ENCODE peak calls at places on chromosomes 16 and 17, in ten cellular contexts. One of them, this sample, is unnamed.

GRCh38 chr17:16281351-16281750 is 64.3 kb downstream of the PIGL start:
- DNase-seq in AG09309: no peak
- DNase-seq in HEK293T: no peak
- DNase-seq in GM23248: peak; percentile 57
- DNase-seq in SIG-M5: no peak
- DNase-seq in heart right ventricle: no peak
- DNase-seq in iPS-NIHi11: no peak
- DNase-seq in HAP-1: no peak
- DNase-seq in NCI-H1417: no peak
- DNase-seq in SW 1271: no peak
- DNase-seq in this sample: no peak

GRCh38 chr16:31476305-31477219 is 4.6 kb downstream of the TGFB1I1 start:
- DNase-seq in SW 1271: no peak
- DNase-seq in heart right ventricle: peak; percentile 53
- DNase-seq in NCI-H1417: no peak
- DNase-seq in HEK293T: no peak
- DNase-seq in HAP-1: no peak
- DNase-seq in SIG-M5: no peak
- DNase-seq in GM23248: no peak
- DNase-seq in iPS-NIHi11: peak; percentile 80
- DNase-seq in AG09309: no peak
- DNase-seq in this sample: no peak

GRCh38 chr16:53945996-53946395 is 242.0 kb downstream of the FTO start:
- DNase-seq in heart right ventricle: no peak
- DNase-seq in HEK293T: no peak
- DNase-seq in SW 1271: no peak
- DNase-seq in HAP-1: peak; percentile 37
- DNase-seq in SIG-M5: no peak
- DNase-seq in iPS-NIHi11: peak; percentile 32
- DNase-seq in AG09309: peak; percentile 27
- DNase-seq in NCI-H1417: peak; percentile 11
- DNase-seq in GM23248: peak; percentile 66
- DNase-seq in this sample: no peak

GRCh38 chr17:51748749-51749604 is 409.5 kb downstream of the CA10 start:
- DNase-seq in heart right ventricle: no peak
- DNase-seq in HAP-1: no peak
- DNase-seq in SIG-M5: no peak
- DNase-seq in SW 1271: no peak
- DNase-seq in AG09309: no peak
- DNase-seq in GM23248: no peak
- DNase-seq in iPS-NIHi11: no peak
- DNase-seq in HEK293T: no peak
- DNase-seq in NCI-H1417: no peak
- DNase-seq in this sample: no peak

GRCh38 chr17:22267019-22267418 is 574.7 kb downstream of the KCNJ18 start:
- DNase-seq in SIG-M5: no peak
- DNase-seq in heart right ventricle: no peak
- DNase-seq in NCI-H1417: no peak
- DNase-seq in HAP-1: no peak
- DNase-seq in HEK293T: no peak
- DNase-seq in iPS-NIHi11: no peak
- DNase-seq in SW 1271: no peak
- DNase-seq in GM23248: no peak
- DNase-seq in AG09309: no peak
- DNase-seq in this sample: no peak

GRCh38 chr16:29310852-29311314 is 95.6 kb downstream of the NPIPB11 start:
- DNase-seq in SIG-M5: no peak
- DNase-seq in AG09309: no peak
- DNase-seq in NCI-H1417: no peak
- DNase-seq in heart right ventricle: no peak
- DNase-seq in GM23248: peak; percentile 80
- DNase-seq in iPS-NIHi11: no peak
- DNase-seq in HEK293T: no peak
- DNase-seq in HAP-1: no peak
- DNase-seq in SW 1271: no peak
- DNase-seq in this sample: no peak

GRCh38 chr16:89099905-89100304 is 6.3 kb downstream of the ACSF3 start:
- DNase-seq in iPS-NIHi11: no peak
- DNase-seq in AG09309: no peak
- DNase-seq in heart right ventricle: no peak
- DNase-seq in HEK293T: no peak
- DNase-seq in GM23248: peak; percentile 47
- DNase-seq in NCI-H1417: no peak
- DNase-seq in SW 1271: no peak
- DNase-seq in HAP-1: no peak
- DNase-seq in SIG-M5: no peak
- DNase-seq in this sample: no peak

GRCh38 chr17:7914771-7915610 is 1.1 kb downstream of the RNF227 start:
- DNase-seq in heart right ventricle: peak; percentile 58
- DNase-seq in NCI-H1417: peak; percentile 15
- DNase-seq in HAP-1: no peak
- DNase-seq in HEK293T: no peak
- DNase-seq in SW 1271: no peak
- DNase-seq in SIG-M5: no peak
- DNase-seq in iPS-NIHi11: no peak
- DNase-seq in AG09309: no peak
- DNase-seq in GM23248: peak; percentile 67
- DNase-seq in this sample: no peak

GRCh38 chr16:142405-142804 is 3.9 kb upstream of the NPRL3 start:
- DNase-seq in HAP-1: no peak
- DNase-seq in iPS-NIHi11: no peak
- DNase-seq in AG09309: no peak
- DNase-seq in heart right ventricle: no peak
- DNase-seq in GM23248: no peak
- DNase-seq in HEK293T: no peak
- DNase-seq in SW 1271: no peak
- DNase-seq in NCI-H1417: no peak
- DNase-seq in SIG-M5: no peak
- DNase-seq in this sample: no peak

This sample was measured in H1.